ENCODE peak calls at places on chromosomes 1 and 21, in six cellular contexts. One of them, this sample, is unnamed.

GRCh38 chr1:6322161-6322560 is 61.3 kb upstream of the GPR153 start:
- DNase-seq in GM12891: no peak
- DNase-seq in suprapubic skin: no peak
- DNase-seq in stomach: no peak
- DNase-seq in spleen: no peak
- DNase-seq in upper lobe of left lung: no peak
- DNase-seq in this sample: no peak

GRCh38 chr1:88357690-88358089 is 326.4 kb upstream of the PKN2 start:
- DNase-seq in GM12891: no peak
- DNase-seq in suprapubic skin: no peak
- DNase-seq in stomach: no peak
- DNase-seq in upper lobe of left lung: no peak
- DNase-seq in spleen: no peak
- DNase-seq in this sample: no peak

GRCh38 chr1:1470626-1471388 is 758 bp upstream of the ATAD3B start:
- DNase-seq in stomach: no peak
- DNase-seq in GM12891: no peak
- DNase-seq in spleen: no peak
- DNase-seq in upper lobe of left lung: no peak
- DNase-seq in suprapubic skin: no peak
- DNase-seq in this sample: no peak

GRCh38 chr1:240967070-240967724 is 355.2 kb upstream of the GREM2 start:
- DNase-seq in upper lobe of left lung: peak
- DNase-seq in suprapubic skin: no peak
- DNase-seq in GM12891: no peak
- DNase-seq in stomach: no peak
- DNase-seq in spleen: no peak
- DNase-seq in this sample: no peak

GRCh38 chr21:33739701-33740100 is 97.4 kb downstream of the ITSN1 start:
- DNase-seq in upper lobe of left lung: no peak
- DNase-seq in GM12891: no peak
- DNase-seq in spleen: no peak
- DNase-seq in suprapubic skin: no peak
- DNase-seq in stomach: no peak
- DNase-seq in this sample: no peak

GRCh38 chr1:200306954-200307754 is 102.7 kb downstream of the ZNF281 start:
- DNase-seq in stomach: no peak
- DNase-seq in GM12891: no peak
- DNase-seq in suprapubic skin: no peak
- DNase-seq in upper lobe of left lung: no peak
- DNase-seq in spleen: no peak
- DNase-seq in this sample: no peak

GRCh38 chr1:234504969-234505773 is 26.2 kb upstream of the TARBP1 start:
- DNase-seq in suprapubic skin: no peak
- DNase-seq in upper lobe of left lung: no peak
- DNase-seq in GM12891: no peak
- DNase-seq in stomach: no peak
- DNase-seq in spleen: no peak
- DNase-seq in this sample: no peak

GRCh38 chr1:7108251-7108650 is 323.0 kb downstream of the CAMTA1 start:
- DNase-seq in spleen: no peak
- DNase-seq in upper lobe of left lung: no peak
- DNase-seq in GM12891: peak
- DNase-seq in stomach: no peak
- DNase-seq in suprapubic skin: no peak
- DNase-seq in this sample: no peak

GRCh38 chr21:41783476-41784150 is 16.8 kb upstream of the RIPK4 start:
- DNase-seq in upper lobe of left lung: no peak
- DNase-seq in stomach: peak
- DNase-seq in GM12891: no peak
- DNase-seq in suprapubic skin: peak
- DNase-seq in spleen: no peak
- DNase-seq in this sample: no peak

GRCh38 chr21:40386301-40386911 is 460.6 kb downstream of the DSCAM start:
- DNase-seq in stomach: peak
- DNase-seq in suprapubic skin: peak
- DNase-seq in upper lobe of left lung: peak
- DNase-seq in spleen: peak
- DNase-seq in GM12891: no peak
- DNase-seq in this sample: no peak

GRCh38 chr1:150149490-150150453 is at the start of gene PLEKHO1:
- DNase-seq in stomach: peak
- DNase-seq in GM12891: peak
- DNase-seq in upper lobe of left lung: peak
- DNase-seq in spleen: peak
- DNase-seq in suprapubic skin: peak
- DNase-seq in this sample: no peak

GRCh38 chr1:242030071-242030470 is 31.2 kb upstream of the MAP1LC3C start:
- DNase-seq in GM12891: no peak
- DNase-seq in spleen: no peak
- DNase-seq in suprapubic skin: no peak
- DNase-seq in stomach: no peak
- DNase-seq in upper lobe of left lung: no peak
- DNase-seq in this sample: no peak

GRCh38 chr1:38193040-38193439 is 146.4 kb upstream of the POU3F1 start:
- DNase-seq in upper lobe of left lung: no peak
- DNase-seq in GM12891: no peak
- DNase-seq in spleen: no peak
- DNase-seq in stomach: no peak
- DNase-seq in suprapubic skin: no peak
- DNase-seq in this sample: no peak

GRCh38 chr1:201559679-201560162 is 20.8 kb downstream of the NAV1 start:
- DNase-seq in suprapubic skin: peak
- DNase-seq in upper lobe of left lung: peak
- DNase-seq in spleen: peak
- DNase-seq in GM12891: peak
- DNase-seq in stomach: peak
- DNase-seq in this sample: peak

GRCh38 chr21:43731891-43732711 is 13.2 kb downstream of the PDXK start:
- DNase-seq in spleen: no peak
- DNase-seq in stomach: no peak
- DNase-seq in upper lobe of left lung: no peak
- DNase-seq in suprapubic skin: peak
- DNase-seq in GM12891: no peak
- DNase-seq in this sample: no peak

GRCh38 chr1:195439661-195440060 is 1168.6 kb downstream of the KCNT2 start:
- DNase-seq in stomach: no peak
- DNase-seq in spleen: no peak
- DNase-seq in suprapubic skin: no peak
- DNase-seq in GM12891: no peak
- DNase-seq in upper lobe of left lung: no peak
- DNase-seq in this sample: no peak

GRCh38 chr1:162697140-162697895 is 65.1 kb downstream of the DDR2 start:
- DNase-seq in suprapubic skin: no peak
- DNase-seq in upper lobe of left lung: no peak
- DNase-seq in stomach: no peak
- DNase-seq in spleen: no peak
- DNase-seq in GM12891: no peak
- DNase-seq in this sample: no peak

GRCh38 chr1:224498574-224499170 is 64.1 kb upstream of the WDR26 start:
- DNase-seq in upper lobe of left lung: peak
- DNase-seq in spleen: no peak
- DNase-seq in suprapubic skin: no peak
- DNase-seq in GM12891: no peak
- DNase-seq in stomach: no peak
- DNase-seq in this sample: no peak

GRCh38 chr21:34754690-34755647 is 86.2 kb downstream of the CLIC6 start:
- DNase-seq in suprapubic skin: no peak
- DNase-seq in spleen: no peak
- DNase-seq in upper lobe of left lung: no peak
- DNase-seq in stomach: no peak
- DNase-seq in GM12891: no peak
- DNase-seq in this sample: no peak

DNA sequence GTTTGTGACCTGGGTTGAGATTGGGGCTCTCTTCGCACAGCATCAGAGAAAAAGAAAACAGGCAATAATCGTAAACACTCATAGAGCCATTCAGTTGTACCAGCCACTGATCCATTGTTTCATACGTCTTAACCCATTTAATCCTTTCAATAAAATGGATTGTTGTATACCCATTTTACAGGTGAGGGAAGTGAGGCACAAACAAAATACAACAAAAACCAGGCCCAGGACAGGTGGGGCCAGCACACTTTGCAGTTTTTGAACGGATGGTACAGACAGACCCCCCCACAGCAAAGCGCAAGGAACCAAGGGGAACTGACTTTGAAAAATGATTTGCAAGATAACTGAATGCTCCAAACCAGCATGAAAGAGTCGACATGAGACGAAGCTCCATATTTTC is 4.3 kb upstream of the FHAD1 start:
- DNase-seq in stomach: no peak
- DNase-seq in suprapubic skin: no peak
- DNase-seq in GM12891: no peak
- DNase-seq in spleen: no peak
- DNase-seq in upper lobe of left lung: no peak
- DNase-seq in this sample: no peak
- TF ChIP-seq POLR2AphosphoS5 in stomach: no peak
- TF ChIP-seq POLR2AphosphoS5 in suprapubic skin: no peak
- TF ChIP-seq POLR2AphosphoS5 in GM12891: no peak
- TF ChIP-seq POLR2AphosphoS5 in spleen: no peak
- TF ChIP-seq POLR2AphosphoS5 in upper lobe of left lung: no peak
- TF ChIP-seq POLR2AphosphoS5 in this sample: no peak

DNA sequence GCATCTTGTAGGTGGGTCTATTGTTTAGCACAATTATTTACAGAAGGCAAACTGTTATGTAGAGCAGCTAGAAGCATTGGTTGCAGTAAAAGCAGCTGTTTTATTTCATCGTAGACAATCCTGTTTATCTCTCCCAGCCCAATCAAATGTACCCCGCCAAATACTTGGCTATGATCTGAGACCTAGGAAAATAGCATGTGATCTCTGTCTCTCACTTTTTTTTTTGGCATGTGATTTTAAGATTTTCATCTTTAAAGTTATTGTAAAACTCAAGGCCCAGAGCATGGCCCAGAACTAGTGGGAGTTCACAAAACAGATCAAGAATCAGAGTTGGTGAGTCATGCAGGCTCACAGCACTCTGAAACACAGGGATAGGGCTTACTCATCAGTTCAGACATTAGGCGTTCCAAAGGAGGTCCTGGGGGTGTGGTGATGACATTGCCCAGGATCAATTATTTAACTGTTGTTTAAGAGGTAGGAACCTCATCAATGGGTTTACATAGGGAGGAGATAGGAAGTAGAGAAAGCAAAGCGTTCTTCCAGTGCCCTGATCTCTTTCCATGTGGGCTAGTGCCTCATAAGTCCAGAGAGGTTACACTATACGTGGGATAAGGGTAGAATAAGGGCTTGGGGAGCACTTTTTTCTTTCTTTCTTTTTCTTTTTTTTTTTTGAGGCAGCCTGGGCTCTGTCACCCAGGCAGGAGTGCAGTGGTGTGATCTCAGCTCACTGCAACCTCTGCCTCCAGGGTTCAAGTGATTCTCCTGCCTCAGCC is 40.3 kb downstream of the TBX19 start:
- DNase-seq in stomach: no peak
- DNase-seq in suprapubic skin: no peak
- DNase-seq in upper lobe of left lung: no peak
- DNase-seq in spleen: no peak
- DNase-seq in GM12891: no peak
- DNase-seq in this sample: no peak
- TF ChIP-seq POLR2AphosphoS5 in stomach: no peak
- TF ChIP-seq POLR2AphosphoS5 in suprapubic skin: no peak
- TF ChIP-seq POLR2AphosphoS5 in upper lobe of left lung: no peak
- TF ChIP-seq POLR2AphosphoS5 in spleen: no peak
- TF ChIP-seq POLR2AphosphoS5 in GM12891: no peak
- TF ChIP-seq POLR2AphosphoS5 in this sample: no peak

GRCh38 chr1:164786980-164787833 is 228.2 kb downstream of the PBX1 start:
- DNase-seq in stomach: peak
- DNase-seq in upper lobe of left lung: peak
- DNase-seq in spleen: peak
- DNase-seq in GM12891: peak
- DNase-seq in suprapubic skin: peak
- DNase-seq in this sample: peak

GRCh38 chr1:164783778-164784555 is 225.0 kb downstream of the PBX1 start:
- DNase-seq in GM12891: no peak
- DNase-seq in upper lobe of left lung: no peak
- DNase-seq in spleen: no peak
- DNase-seq in stomach: no peak
- DNase-seq in suprapubic skin: no peak
- DNase-seq in this sample: no peak

GRCh38 chr1:164787834-164788231 is 228.8 kb downstream of the PBX1 start:
- DNase-seq in suprapubic skin: no peak
- DNase-seq in GM12891: no peak
- DNase-seq in upper lobe of left lung: no peak
- DNase-seq in spleen: no peak
- DNase-seq in stomach: no peak
- DNase-seq in this sample: no peak

GRCh38 chr1:164784960-164785359 is 226.0 kb downstream of the PBX1 start:
- DNase-seq in GM12891: no peak
- DNase-seq in stomach: no peak
- DNase-seq in suprapubic skin: no peak
- DNase-seq in spleen: no peak
- DNase-seq in upper lobe of left lung: no peak
- DNase-seq in this sample: no peak

GRCh38 chr1:164785841-164786534 is 227.0 kb downstream of the PBX1 start:
- DNase-seq in suprapubic skin: no peak
- DNase-seq in spleen: no peak
- DNase-seq in upper lobe of left lung: no peak
- DNase-seq in GM12891: no peak
- DNase-seq in stomach: no peak
- DNase-seq in this sample: no peak
- TF ChIP-seq POLR2AphosphoS5 in suprapubic skin: no peak
- TF ChIP-seq POLR2AphosphoS5 in spleen: no peak
- TF ChIP-seq POLR2AphosphoS5 in upper lobe of left lung: no peak
- TF ChIP-seq POLR2AphosphoS5 in GM12891: no peak
- TF ChIP-seq POLR2AphosphoS5 in stomach: no peak
- TF ChIP-seq POLR2AphosphoS5 in this sample: no peak

GRCh38 chr1:151370211-151370911 is 2.1 kb downstream of the SELENBP1 start:
- DNase-seq in stomach: peak
- DNase-seq in spleen: peak
- DNase-seq in suprapubic skin: no peak
- DNase-seq in upper lobe of left lung: peak
- DNase-seq in GM12891: no peak
- DNase-seq in this sample: no peak

GRCh38 chr1:151369621-151370048 is 2.9 kb downstream of the SELENBP1 start:
- DNase-seq in spleen: no peak
- DNase-seq in upper lobe of left lung: no peak
- DNase-seq in suprapubic skin: no peak
- DNase-seq in stomach: no peak
- DNase-seq in GM12891: no peak
- DNase-seq in this sample: no peak

GRCh38 chr1:151372411-151372934 is at the start of gene SELENBP1:
- DNase-seq in upper lobe of left lung: peak
- DNase-seq in stomach: peak
- DNase-seq in suprapubic skin: peak
- DNase-seq in spleen: peak
- DNase-seq in GM12891: no peak
- DNase-seq in this sample: no peak

GRCh38 chr1:151371744-151372410 is 628 bp downstream of the SELENBP1 start:
- DNase-seq in spleen: no peak
- DNase-seq in suprapubic skin: peak
- DNase-seq in upper lobe of left lung: peak
- DNase-seq in GM12891: no peak
- DNase-seq in stomach: peak
- DNase-seq in this sample: no peak

DNA sequence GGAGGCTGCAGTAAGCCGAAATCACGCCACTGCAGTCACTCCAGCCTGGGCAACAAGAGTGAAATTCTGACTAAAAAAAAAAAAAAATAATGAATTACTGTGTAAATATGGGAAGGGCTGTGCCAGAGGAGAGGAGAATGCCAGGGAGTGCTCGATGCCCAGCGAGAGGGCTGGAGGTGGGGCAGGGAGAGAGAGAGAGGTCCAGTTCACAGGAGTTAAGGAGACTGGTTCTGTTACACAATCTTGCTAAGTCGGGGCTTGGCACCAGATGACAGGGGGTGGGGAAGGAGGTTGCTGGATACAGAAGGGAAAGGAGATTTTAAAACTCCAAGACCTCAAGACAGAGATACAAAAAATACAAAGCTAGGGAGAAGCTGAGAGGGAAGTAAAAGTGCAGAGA is 1.2 kb downstream of the SELENBP1 start:
- DNase-seq in spleen: no peak
- DNase-seq in stomach: peak
- DNase-seq in suprapubic skin: peak
- DNase-seq in GM12891: no peak
- DNase-seq in upper lobe of left lung: peak
- DNase-seq in this sample: no peak
- TF ChIP-seq POLR2AphosphoS5 in spleen: no peak
- TF ChIP-seq POLR2AphosphoS5 in stomach: peak
- TF ChIP-seq POLR2AphosphoS5 in suprapubic skin: no peak
- TF ChIP-seq POLR2AphosphoS5 in GM12891: no peak
- TF ChIP-seq POLR2AphosphoS5 in upper lobe of left lung: no peak
- TF ChIP-seq POLR2AphosphoS5 in this sample: no peak